ENCODE peak calls at places on chromosome 17, in four cellular contexts. P is mesendoderm, G is trophoblast cell, T is IMR-90. V is an unnamed sample.
A peak's percentile ranks its signal among the peaks of the same experiment; 100 is the strongest.

GRCh38 chr17:10729334-10730193 is at the start of gene TMEM220:
- DNase-seq in P (peak; percentile 87), G (peak; percentile 62), T (peak; percentile 59), V (peak; percentile 38)

GRCh38 chr17:7843536-7844291 is 9.7 kb downstream of the KDM6B start:
- DNase-seq in P (peak; percentile 93), G (peak; percentile 87), T (peak; percentile 90), V (peak; percentile 93)

GRCh38 chr17:60901222-60901621 is 223.6 kb downstream of the BCAS3 start:
- DNase-seq in P (no peak), G (no peak), T (peak; percentile 25), V (no peak)

GRCh38 chr17:68660302-68660701 is 59.1 kb upstream of the FAM20A start:
- DNase-seq in P (no peak), G (no peak), T (no peak), V (no peak)

GRCh38 chr17:40063034-40063765 is 435 bp downstream of the THRA start:
- DNase-seq in P (peak; percentile 55), G (no peak), T (no peak), V (peak; percentile 89)

GRCh38 chr17:6135996-6136395 is 65.8 kb downstream of the WSCD1 start:
- DNase-seq in P (no peak), G (no peak), T (no peak), V (no peak)

GRCh38 chr17:28547623-28548416 is 4.6 kb downstream of the UNC119 start:
- DNase-seq in P (peak; percentile 84), G (peak; percentile 32), T (peak; percentile 50), V (peak; percentile 98)

GRCh38 chr17:37708616-37709212 is 36.1 kb downstream of the HNF1B start:
- DNase-seq in P (peak; percentile 54), G (no peak), T (peak; percentile 53), V (no peak)

GRCh38 chr17:9905902-9906301 is 831 bp upstream of the RCVRN start:
- DNase-seq in P (peak; percentile 52), G (peak; percentile 36), T (no peak), V (peak; percentile 82)

GRCh38 chr17:16912021-16912962 is 59.6 kb downstream of the TNFRSF13B start:
- DNase-seq in P (no peak), G (no peak), T (no peak), V (peak; percentile 38)

GRCh38 chr17:49766918-49767530 is 3.1 kb upstream of the FAM117A start:
- DNase-seq in P (no peak), G (no peak), T (no peak), V (no peak)

GRCh38 chr17:9213311-9213655 is 192.0 kb downstream of the NTN1 start:
- DNase-seq in P (no peak), G (no peak), T (no peak), V (no peak)

GRCh38 chr17:35025541-35025940 is 38.0 kb downstream of the RFFL start:
- DNase-seq in P (no peak), G (no peak), T (no peak), V (no peak)

GRCh38 chr17:78432226-78432894 is 53.9 kb downstream of the PGS1 start:
- DNase-seq in P (no peak), G (no peak), T (no peak), V (no peak)

GRCh38 chr17:40068917-40069750 is 6.4 kb downstream of the THRA start:
- DNase-seq in P (peak; percentile 47), G (no peak), T (peak; percentile 84), V (no peak)

GRCh38 chr17:78120971-78121800 is 7.4 kb downstream of the TMC6 start:
- DNase-seq in P (no peak), G (no peak), T (no peak), V (no peak)

GRCh38 chr17:42997390-42997983 is 732 bp upstream of the RPL27 start:
- DNase-seq in P (no peak), G (no peak), T (no peak), V (no peak)

GRCh38 chr17:72656114-72656763 is 436.2 kb downstream of the SLC39A11 start:
- DNase-seq in P (no peak), G (no peak), T (no peak), V (no peak)

GRCh38 chr17:66995944-66996343 is 31.4 kb downstream of the CACNG4 start:
- DNase-seq in P (no peak), G (no peak), T (no peak), V (no peak)

GRCh38 chr17:17569691-17570090 is 21.8 kb downstream of the PEMT start:
- DNase-seq in P (no peak), G (no peak), T (no peak), V (no peak)

GRCh38 chr17:31534223-31534888 is 142.9 kb downstream of the RAB11FIP4 start:
- DNase-seq in P (peak; percentile 66), G (peak; percentile 88), T (peak; percentile 22), V (no peak)

GRCh38 chr17:81641825-81642489 is 5.0 kb downstream of the TSPAN10 start:
- DNase-seq in P (peak; percentile 31), G (peak; percentile 64), T (peak; percentile 77), V (no peak)

DNA sequence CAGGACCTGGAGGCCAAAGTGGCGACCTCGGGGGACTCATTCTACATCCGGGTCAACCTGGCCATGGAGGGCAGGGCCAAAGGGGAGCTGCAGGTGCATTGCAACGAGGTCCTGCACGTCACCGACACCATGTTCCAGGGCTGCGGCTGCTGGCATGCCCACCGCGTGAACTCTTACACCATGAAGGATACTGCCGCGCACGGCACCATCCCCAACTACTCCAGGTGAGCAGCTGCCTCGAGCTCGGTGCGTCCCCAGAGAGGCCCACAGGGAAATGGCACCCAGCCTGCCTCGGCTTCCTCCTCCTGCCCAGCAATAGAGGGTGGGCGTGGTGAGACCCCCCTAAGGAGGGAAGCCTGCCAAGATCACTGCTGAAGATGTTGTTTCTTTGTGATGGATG is 17.9 kb downstream of the SGSH start:
- DNase-seq in P (no peak), G (no peak), T (no peak), V (no peak)
- H2BK5ac ChIP-seq in P (no peak overlapping the region), G (no peak overlapping the region), T (no peak overlapping the region), V (peak overlapping the region; percentile 21)

GRCh38 chr17:1035546-1036170 is 38.7 kb downstream of the TIMM22 start:
- DNase-seq in P (no peak), G (no peak), T (no peak), V (no peak)
- H2BK5ac ChIP-seq in P (no peak overlapping the region), G (no peak overlapping the region), T (no peak overlapping the region), V (no peak overlapping the region)

DNA sequence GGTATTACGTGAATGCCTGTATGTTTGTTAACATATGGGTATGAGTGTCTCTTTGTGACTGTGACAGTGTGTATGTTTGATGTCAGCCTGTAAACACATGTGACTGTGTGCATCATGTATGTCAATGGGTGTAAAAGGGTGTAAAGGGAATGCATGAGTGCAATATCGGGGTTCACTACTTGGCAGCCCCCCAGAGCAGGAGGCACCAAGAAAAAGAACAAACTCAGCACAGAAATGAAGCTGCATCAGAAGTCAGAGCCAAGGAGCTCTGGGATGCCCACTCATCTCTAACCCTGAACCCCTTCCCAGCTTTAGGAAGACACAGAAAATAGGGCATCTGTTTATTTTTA is 2.1 kb upstream of the HOXB6 start:
- DNase-seq in P (no peak), G (no peak), T (no peak), V (no peak)
- H2BK5ac ChIP-seq in P (no peak overlapping the region), G (no peak overlapping the region), T (no peak overlapping the region), V (no peak overlapping the region)

DNA sequence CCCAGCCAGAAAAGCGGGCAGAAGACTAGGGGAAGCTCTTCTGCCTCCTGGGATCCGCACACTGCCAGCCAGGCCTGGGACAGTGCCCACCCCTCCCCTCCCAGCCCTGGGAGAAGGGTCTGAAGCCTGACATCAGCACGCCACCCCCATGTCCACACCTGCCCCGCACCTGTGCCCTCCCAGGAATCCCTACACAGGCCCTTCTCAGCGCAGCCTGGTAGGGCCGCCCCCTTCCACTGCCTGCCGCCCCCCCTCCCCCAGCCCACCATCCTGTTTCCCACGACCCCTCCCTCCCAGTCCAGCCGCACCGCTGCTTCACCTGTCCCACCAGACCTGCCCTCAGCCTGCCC is 10.6 kb downstream of the ENPP7 start:
- DNase-seq in P (no peak), G (no peak), T (no peak), V (no peak)
- H2BK5ac ChIP-seq in P (no peak overlapping the region), G (no peak overlapping the region), T (no peak overlapping the region), V (peak overlapping the region; percentile 60)

DNA sequence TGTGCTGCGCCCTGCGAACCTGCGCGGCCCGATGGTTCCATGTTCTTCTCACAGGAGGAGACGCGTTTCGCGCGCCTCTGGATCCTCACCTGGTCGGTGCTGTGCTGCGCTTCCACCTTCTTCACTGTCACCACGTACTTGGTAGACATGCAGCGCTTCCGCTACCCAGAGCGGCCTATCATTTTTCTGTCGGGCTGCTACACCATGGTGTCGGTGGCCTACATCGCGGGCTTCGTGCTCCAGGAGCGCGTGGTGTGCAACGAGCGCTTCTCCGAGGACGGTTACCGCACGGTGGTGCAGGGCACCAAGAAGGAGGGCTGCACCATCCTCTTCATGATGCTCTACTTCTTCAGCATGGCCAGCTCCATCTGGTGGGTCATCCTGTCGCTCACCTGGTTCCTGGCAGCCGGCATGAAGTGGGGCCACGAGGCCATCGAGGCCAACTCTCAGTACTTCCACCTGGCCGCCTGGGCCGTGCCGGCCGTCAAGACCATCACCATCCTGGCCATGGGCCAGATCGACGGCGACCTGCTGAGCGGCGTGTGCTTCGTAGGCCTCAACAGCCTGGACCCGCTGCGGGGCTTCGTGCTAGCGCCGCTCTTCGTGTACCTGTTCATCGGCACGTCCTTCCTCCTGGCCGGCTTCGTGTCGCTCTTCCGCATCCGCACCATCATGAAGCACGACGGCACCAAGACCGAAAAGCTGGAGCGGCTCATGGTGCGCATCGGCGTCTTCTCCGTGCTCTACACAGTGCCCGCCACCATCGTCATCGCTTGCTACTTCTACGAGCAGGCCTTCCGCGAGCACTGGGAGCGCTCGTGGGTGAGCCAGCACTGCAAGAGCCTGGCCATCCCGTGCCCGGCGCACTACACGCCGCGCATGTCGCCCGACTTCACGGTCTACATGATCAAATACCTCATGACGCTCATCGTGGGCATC is 1.3 kb downstream of the FZD2 start:
- DNase-seq in P (peak; percentile 49), G (no peak), T (peak; percentile 60), V (no peak)
- H2BK5ac ChIP-seq in P (no peak overlapping the region), G (no peak overlapping the region), T (peak overlapping the region; percentile 96), V (peak overlapping the region; percentile 26)

GRCh38 chr17:3571043-3571900 is 13.7 kb upstream of the TRPV3 start:
- DNase-seq in P (no peak), G (no peak), T (no peak), V (no peak)

GRCh38 chr17:3574231-3574630 is 16.6 kb upstream of the TRPV3 start:
- DNase-seq in P (no peak), G (no peak), T (no peak), V (no peak)

GRCh38 chr17:3575506-3575905 is 17.9 kb upstream of the TRPV3 start:
- DNase-seq in P (no peak), G (no peak), T (peak; percentile 76), V (no peak)

GRCh38 chr17:3572231-3572630 is 14.6 kb upstream of the TRPV3 start:
- DNase-seq in P (no peak), G (no peak), T (no peak), V (no peak)

DNA sequence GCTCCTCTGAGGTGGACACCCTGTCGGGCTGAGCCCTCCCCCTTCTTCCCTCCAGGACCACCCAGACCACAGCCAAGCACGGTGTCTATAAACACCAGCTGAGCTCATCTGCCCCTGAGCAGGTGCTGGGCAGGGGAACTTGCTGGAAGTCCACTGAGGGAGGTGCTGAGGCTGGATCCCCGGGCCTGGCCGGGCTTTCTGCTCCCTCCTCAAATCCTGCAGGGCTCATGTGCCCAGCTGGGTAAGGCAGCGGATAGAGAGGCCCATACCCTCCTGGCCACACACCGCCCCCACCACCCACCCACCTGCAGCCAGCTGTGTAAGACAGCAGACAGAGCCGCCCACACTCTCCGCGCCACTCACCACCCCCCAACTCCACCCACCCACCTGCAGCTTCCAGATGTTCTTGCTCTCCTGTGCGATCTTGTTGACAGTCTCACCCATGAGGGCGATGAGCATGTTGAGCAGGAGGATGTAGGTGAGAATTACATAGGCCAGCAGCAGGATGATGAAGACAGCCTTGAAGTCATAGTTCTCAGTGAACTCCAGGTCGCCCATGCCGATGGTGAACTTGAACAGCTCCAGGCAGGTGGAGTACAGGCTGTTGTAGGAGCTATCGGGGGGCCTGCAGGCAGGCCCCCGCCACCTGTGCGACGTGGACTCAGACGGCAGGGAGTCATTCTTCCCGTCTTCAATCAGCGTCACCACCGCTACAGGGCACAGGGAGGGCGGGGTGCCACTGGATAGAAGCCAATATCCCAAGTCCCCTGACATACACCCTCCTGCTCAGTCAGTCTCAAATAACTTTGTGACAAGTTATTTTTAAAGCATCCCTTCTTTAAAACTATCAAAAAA is 15.9 kb upstream of the TRPV3 start:
- DNase-seq in P (no peak), G (no peak), T (no peak), V (no peak)
- H2BK5ac ChIP-seq in P (no peak overlapping the region), G (no peak overlapping the region), T (no peak overlapping the region), V (no peak overlapping the region)